ENCODE peak calls at places on chromosomes 3 and 15, in eight cellular contexts. One of them, this sample, is unnamed.

GRCh38 chr3:13022348-13023250 is 50.6 kb downstream of the IQSEC1 start:
- DNase-seq in SK-N-SH: peak
- DNase-seq in Panc1: no peak
- DNase-seq in tibial artery: peak
- DNase-seq in pancreas: no peak
- DNase-seq in CD8-positive, alpha-beta T cell: no peak
- DNase-seq in lung: peak
- DNase-seq in heart left ventricle: peak
- DNase-seq in this sample: peak

GRCh38 chr3:105584351-105584790 is 217.7 kb downstream of the ALCAM start:
- DNase-seq in Panc1: no peak
- DNase-seq in tibial artery: no peak
- DNase-seq in heart left ventricle: no peak
- DNase-seq in lung: no peak
- DNase-seq in SK-N-SH: no peak
- DNase-seq in CD8-positive, alpha-beta T cell: no peak
- DNase-seq in pancreas: no peak
- DNase-seq in this sample: no peak

GRCh38 chr15:67873777-67874176 is 33.9 kb upstream of the RNU6-1 start:
- DNase-seq in lung: no peak
- DNase-seq in heart left ventricle: no peak
- DNase-seq in CD8-positive, alpha-beta T cell: no peak
- DNase-seq in SK-N-SH: no peak
- DNase-seq in pancreas: no peak
- DNase-seq in Panc1: no peak
- DNase-seq in tibial artery: no peak
- DNase-seq in this sample: no peak

GRCh38 chr3:15505412-15506165 is 15.9 kb downstream of the COLQ start:
- DNase-seq in CD8-positive, alpha-beta T cell: no peak
- DNase-seq in Panc1: no peak
- DNase-seq in pancreas: no peak
- DNase-seq in heart left ventricle: no peak
- DNase-seq in SK-N-SH: no peak
- DNase-seq in lung: no peak
- DNase-seq in tibial artery: no peak
- DNase-seq in this sample: no peak

GRCh38 chr15:91839867-91840266 is 13.6 kb upstream of the SLCO3A1 start:
- DNase-seq in Panc1: no peak
- DNase-seq in lung: no peak
- DNase-seq in heart left ventricle: no peak
- DNase-seq in SK-N-SH: no peak
- DNase-seq in tibial artery: no peak
- DNase-seq in CD8-positive, alpha-beta T cell: no peak
- DNase-seq in pancreas: no peak
- DNase-seq in this sample: no peak

GRCh38 chr3:50251220-50251619 is 15.2 kb downstream of the GNAI2 start:
- DNase-seq in tibial artery: no peak
- DNase-seq in heart left ventricle: no peak
- DNase-seq in SK-N-SH: no peak
- DNase-seq in CD8-positive, alpha-beta T cell: no peak
- DNase-seq in lung: no peak
- DNase-seq in Panc1: no peak
- DNase-seq in pancreas: no peak
- DNase-seq in this sample: no peak

GRCh38 chr3:42652611-42653302 is 740 bp upstream of the ZBTB47 start:
- DNase-seq in Panc1: no peak
- DNase-seq in heart left ventricle: peak
- DNase-seq in lung: peak
- DNase-seq in tibial artery: peak
- DNase-seq in SK-N-SH: peak
- DNase-seq in pancreas: peak
- DNase-seq in CD8-positive, alpha-beta T cell: no peak
- DNase-seq in this sample: peak

GRCh38 chr15:96321422-96322391 is 8.8 kb upstream of the NR2F2 start:
- DNase-seq in Panc1: no peak
- DNase-seq in SK-N-SH: no peak
- DNase-seq in lung: no peak
- DNase-seq in CD8-positive, alpha-beta T cell: no peak
- DNase-seq in pancreas: no peak
- DNase-seq in heart left ventricle: peak
- DNase-seq in tibial artery: peak
- DNase-seq in this sample: no peak

GRCh38 chr15:89429023-89429422 is 67.4 kb downstream of the RHCG start:
- DNase-seq in CD8-positive, alpha-beta T cell: no peak
- DNase-seq in SK-N-SH: peak
- DNase-seq in tibial artery: no peak
- DNase-seq in heart left ventricle: no peak
- DNase-seq in pancreas: no peak
- DNase-seq in Panc1: no peak
- DNase-seq in lung: no peak
- DNase-seq in this sample: no peak

GRCh38 chr3:142509079-142509478 is 61.2 kb upstream of the XRN1 start:
- DNase-seq in tibial artery: no peak
- DNase-seq in CD8-positive, alpha-beta T cell: no peak
- DNase-seq in Panc1: no peak
- DNase-seq in pancreas: no peak
- DNase-seq in heart left ventricle: no peak
- DNase-seq in lung: no peak
- DNase-seq in SK-N-SH: no peak
- DNase-seq in this sample: no peak

GRCh38 chr3:178684881-178685590 is 148.8 kb downstream of the KCNMB2 start:
- DNase-seq in CD8-positive, alpha-beta T cell: no peak
- DNase-seq in tibial artery: no peak
- DNase-seq in lung: no peak
- DNase-seq in SK-N-SH: no peak
- DNase-seq in pancreas: no peak
- DNase-seq in heart left ventricle: no peak
- DNase-seq in Panc1: no peak
- DNase-seq in this sample: no peak

GRCh38 chr3:62149539-62149938 is 223.8 kb downstream of the FEZF2 start:
- DNase-seq in Panc1: no peak
- DNase-seq in CD8-positive, alpha-beta T cell: no peak
- DNase-seq in lung: no peak
- DNase-seq in tibial artery: no peak
- DNase-seq in SK-N-SH: no peak
- DNase-seq in pancreas: no peak
- DNase-seq in heart left ventricle: no peak
- DNase-seq in this sample: no peak

GRCh38 chr3:24598691-24599090 is 104.0 kb upstream of the THRB start:
- DNase-seq in tibial artery: no peak
- DNase-seq in heart left ventricle: no peak
- DNase-seq in SK-N-SH: no peak
- DNase-seq in lung: no peak
- DNase-seq in CD8-positive, alpha-beta T cell: no peak
- DNase-seq in Panc1: no peak
- DNase-seq in pancreas: no peak
- DNase-seq in this sample: no peak

GRCh38 chr15:39381517-39381916 is 199.4 kb upstream of the THBS1 start:
- DNase-seq in tibial artery: no peak
- DNase-seq in pancreas: no peak
- DNase-seq in CD8-positive, alpha-beta T cell: no peak
- DNase-seq in SK-N-SH: no peak
- DNase-seq in Panc1: no peak
- DNase-seq in heart left ventricle: no peak
- DNase-seq in lung: no peak
- DNase-seq in this sample: no peak

GRCh38 chr3:33826206-33826605 is 27.8 kb downstream of the PDCD6IP start:
- DNase-seq in tibial artery: no peak
- DNase-seq in pancreas: no peak
- DNase-seq in SK-N-SH: peak
- DNase-seq in Panc1: no peak
- DNase-seq in heart left ventricle: no peak
- DNase-seq in lung: no peak
- DNase-seq in CD8-positive, alpha-beta T cell: no peak
- DNase-seq in this sample: no peak

GRCh38 chr3:45409921-45410320 is 21.5 kb downstream of the LARS2 start:
- DNase-seq in CD8-positive, alpha-beta T cell: no peak
- DNase-seq in heart left ventricle: no peak
- DNase-seq in pancreas: peak
- DNase-seq in lung: no peak
- DNase-seq in tibial artery: no peak
- DNase-seq in SK-N-SH: no peak
- DNase-seq in Panc1: no peak
- DNase-seq in this sample: no peak
- H3K4me3 ChIP-seq in CD8-positive, alpha-beta T cell: no peak
- H3K4me3 ChIP-seq in heart left ventricle: no peak
- H3K4me3 ChIP-seq in pancreas: no peak
- H3K4me3 ChIP-seq in lung: no peak
- H3K4me3 ChIP-seq in tibial artery: no peak
- H3K4me3 ChIP-seq in SK-N-SH: no peak
- H3K4me3 ChIP-seq in Panc1: no peak
- H3K4me3 ChIP-seq in this sample: no peak

GRCh38 chr15:82196353-82196752 is 66.2 kb downstream of the EFL1 start:
- DNase-seq in heart left ventricle: no peak
- DNase-seq in tibial artery: no peak
- DNase-seq in SK-N-SH: no peak
- DNase-seq in lung: no peak
- DNase-seq in pancreas: no peak
- DNase-seq in CD8-positive, alpha-beta T cell: no peak
- DNase-seq in Panc1: no peak
- DNase-seq in this sample: no peak

GRCh38 chr15:82197734-82198594 is 64.6 kb downstream of the EFL1 start:
- DNase-seq in SK-N-SH: peak
- DNase-seq in Panc1: peak
- DNase-seq in pancreas: peak
- DNase-seq in lung: peak
- DNase-seq in heart left ventricle: no peak
- DNase-seq in CD8-positive, alpha-beta T cell: peak
- DNase-seq in tibial artery: peak
- DNase-seq in this sample: no peak
- TF ChIP-seq CTCF in SK-N-SH: peak
- TF ChIP-seq CTCF in Panc1: peak
- TF ChIP-seq CTCF in pancreas: peak
- TF ChIP-seq CTCF in lung: peak
- TF ChIP-seq CTCF in heart left ventricle: peak
- TF ChIP-seq CTCF in CD8-positive, alpha-beta T cell: peak
- TF ChIP-seq CTCF in tibial artery: peak
- TF ChIP-seq CTCF in this sample: peak

GRCh38 chr15:73051402-73051810 is 857 bp upstream of the NEO1 start:
- DNase-seq in heart left ventricle: peak
- DNase-seq in lung: peak
- DNase-seq in Panc1: no peak
- DNase-seq in CD8-positive, alpha-beta T cell: no peak
- DNase-seq in tibial artery: no peak
- DNase-seq in SK-N-SH: peak
- DNase-seq in pancreas: peak
- DNase-seq in this sample: no peak
- H3K27ac ChIP-seq in heart left ventricle: peak
- H3K27ac ChIP-seq in lung: peak
- H3K27ac ChIP-seq in Panc1: no peak
- H3K27ac ChIP-seq in CD8-positive, alpha-beta T cell: peak
- H3K27ac ChIP-seq in tibial artery: peak
- H3K27ac ChIP-seq in SK-N-SH: peak
- H3K27ac ChIP-seq in pancreas: peak
- H3K27ac ChIP-seq in this sample: peak

GRCh38 chr15:88255109-88255495 is 1.4 kb downstream of the NTRK3 start:
- DNase-seq in SK-N-SH: no peak
- DNase-seq in tibial artery: no peak
- DNase-seq in heart left ventricle: no peak
- DNase-seq in pancreas: no peak
- DNase-seq in lung: no peak
- DNase-seq in Panc1: no peak
- DNase-seq in CD8-positive, alpha-beta T cell: no peak
- DNase-seq in this sample: no peak

GRCh38 chr15:88256261-88257230 is at the start of gene NTRK3:
- DNase-seq in pancreas: no peak
- DNase-seq in heart left ventricle: no peak
- DNase-seq in CD8-positive, alpha-beta T cell: no peak
- DNase-seq in SK-N-SH: peak
- DNase-seq in lung: no peak
- DNase-seq in tibial artery: peak
- DNase-seq in Panc1: no peak
- DNase-seq in this sample: no peak

GRCh38 chr15:88255496-88256171 is 905 bp downstream of the NTRK3 start:
- DNase-seq in heart left ventricle: no peak
- DNase-seq in lung: no peak
- DNase-seq in tibial artery: peak
- DNase-seq in SK-N-SH: peak
- DNase-seq in CD8-positive, alpha-beta T cell: no peak
- DNase-seq in pancreas: no peak
- DNase-seq in Panc1: no peak
- DNase-seq in this sample: no peak

GRCh38 chr15:88258021-88258641 is 1.6 kb upstream of the NTRK3 start:
- DNase-seq in CD8-positive, alpha-beta T cell: no peak
- DNase-seq in pancreas: peak
- DNase-seq in Panc1: no peak
- DNase-seq in lung: no peak
- DNase-seq in tibial artery: peak
- DNase-seq in SK-N-SH: peak
- DNase-seq in heart left ventricle: no peak
- DNase-seq in this sample: peak

GRCh38 chr15:88257311-88257901 is 867 bp upstream of the NTRK3 start:
- DNase-seq in pancreas: no peak
- DNase-seq in heart left ventricle: no peak
- DNase-seq in lung: no peak
- DNase-seq in CD8-positive, alpha-beta T cell: no peak
- DNase-seq in tibial artery: no peak
- DNase-seq in SK-N-SH: peak
- DNase-seq in Panc1: no peak
- DNase-seq in this sample: no peak
- H3K4me3 ChIP-seq in pancreas: peak
- H3K4me3 ChIP-seq in heart left ventricle: peak
- H3K4me3 ChIP-seq in lung: no peak
- H3K4me3 ChIP-seq in CD8-positive, alpha-beta T cell: no peak
- H3K4me3 ChIP-seq in tibial artery: peak
- H3K4me3 ChIP-seq in SK-N-SH: peak
- H3K4me3 ChIP-seq in Panc1: no peak
- H3K4me3 ChIP-seq in this sample: peak

GRCh38 chr3:41198950-41199865 is at the start of gene CTNNB1:
- DNase-seq in lung: peak
- DNase-seq in tibial artery: peak
- DNase-seq in SK-N-SH: peak
- DNase-seq in heart left ventricle: peak
- DNase-seq in CD8-positive, alpha-beta T cell: peak
- DNase-seq in pancreas: peak
- DNase-seq in Panc1: no peak
- DNase-seq in this sample: peak
- TF ChIP-seq CTCF in lung: no peak
- TF ChIP-seq CTCF in tibial artery: peak
- TF ChIP-seq CTCF in SK-N-SH: peak
- TF ChIP-seq CTCF in heart left ventricle: no peak
- TF ChIP-seq CTCF in CD8-positive, alpha-beta T cell: no peak
- TF ChIP-seq CTCF in pancreas: no peak
- TF ChIP-seq CTCF in Panc1: no peak
- TF ChIP-seq CTCF in this sample: peak

GRCh38 chr3:37182816-37183215 is 8.4 kb upstream of the LRRFIP2 start:
- DNase-seq in heart left ventricle: no peak
- DNase-seq in pancreas: no peak
- DNase-seq in CD8-positive, alpha-beta T cell: no peak
- DNase-seq in SK-N-SH: no peak
- DNase-seq in Panc1: no peak
- DNase-seq in lung: no peak
- DNase-seq in tibial artery: no peak
- DNase-seq in this sample: no peak
- H3K27ac ChIP-seq in heart left ventricle: peak
- H3K27ac ChIP-seq in pancreas: no peak
- H3K27ac ChIP-seq in CD8-positive, alpha-beta T cell: no peak
- H3K27ac ChIP-seq in SK-N-SH: peak
- H3K27ac ChIP-seq in Panc1: no peak
- H3K27ac ChIP-seq in lung: peak
- H3K27ac ChIP-seq in tibial artery: peak
- H3K27ac ChIP-seq in this sample: peak

This sample was measured in thoracic aorta.